ENCODE peak calls at places on chromosomes 4 and X, in seven cellular contexts. One of them, this sample, is unnamed.
A peak's percentile ranks its signal among the peaks of the same experiment; 100 is the strongest.

GRCh38 chrX:98448524-98448923 is 1564.8 kb downstream of the RPA4 start:
- DNase-seq in OCI-LY7: no peak
- DNase-seq in AG10803: no peak
- DNase-seq in lower leg skin: no peak
- DNase-seq in suprapubic skin: no peak
- DNase-seq in heart right ventricle: no peak
- DNase-seq in upper lobe of right lung: no peak
- DNase-seq in this sample: no peak

GRCh38 chrX:134753185-134754008 is 95.1 kb upstream of the PLAC1 start:
- DNase-seq in OCI-LY7: no peak
- DNase-seq in AG10803: peak; percentile 73
- DNase-seq in lower leg skin: no peak
- DNase-seq in suprapubic skin: no peak
- DNase-seq in heart right ventricle: no peak
- DNase-seq in upper lobe of right lung: no peak
- DNase-seq in this sample: peak; percentile 14

GRCh38 chr4:102610007-102610406 is 108.8 kb downstream of the NFKB1 start:
- DNase-seq in OCI-LY7: peak; percentile 38
- DNase-seq in AG10803: no peak
- DNase-seq in lower leg skin: no peak
- DNase-seq in suprapubic skin: no peak
- DNase-seq in heart right ventricle: no peak
- DNase-seq in upper lobe of right lung: no peak
- DNase-seq in this sample: no peak

GRCh38 chr4:146051724-146052396 is 113.2 kb upstream of the ZNF827 start:
- DNase-seq in OCI-LY7: no peak
- DNase-seq in AG10803: peak; percentile 75
- DNase-seq in lower leg skin: no peak
- DNase-seq in suprapubic skin: no peak
- DNase-seq in heart right ventricle: no peak
- DNase-seq in upper lobe of right lung: no peak
- DNase-seq in this sample: no peak

GRCh38 chr4:90852232-90852631 is 725.0 kb downstream of the CCSER1 start:
- DNase-seq in OCI-LY7: no peak
- DNase-seq in AG10803: no peak
- DNase-seq in lower leg skin: no peak
- DNase-seq in suprapubic skin: no peak
- DNase-seq in heart right ventricle: no peak
- DNase-seq in upper lobe of right lung: no peak
- DNase-seq in this sample: no peak

GRCh38 chr4:139523076-139523475 is 32.9 kb downstream of the SETD7 start:
- DNase-seq in OCI-LY7: no peak
- DNase-seq in AG10803: no peak
- DNase-seq in lower leg skin: no peak
- DNase-seq in suprapubic skin: no peak
- DNase-seq in heart right ventricle: no peak
- DNase-seq in upper lobe of right lung: no peak
- DNase-seq in this sample: peak; percentile 3

GRCh38 chrX:17692709-17693346 is 44.5 kb upstream of the SCML1 start:
- DNase-seq in OCI-LY7: no peak
- DNase-seq in AG10803: peak; percentile 46
- DNase-seq in lower leg skin: no peak
- DNase-seq in suprapubic skin: no peak
- DNase-seq in heart right ventricle: no peak
- DNase-seq in upper lobe of right lung: no peak
- DNase-seq in this sample: peak; percentile 12

GRCh38 chr4:138090145-138090917 is 151.8 kb downstream of the SLC7A11 start:
- DNase-seq in OCI-LY7: peak; percentile 66
- DNase-seq in AG10803: peak; percentile 78
- DNase-seq in lower leg skin: no peak
- DNase-seq in suprapubic skin: no peak
- DNase-seq in heart right ventricle: peak; percentile 14
- DNase-seq in upper lobe of right lung: no peak
- DNase-seq in this sample: peak; percentile 43

GRCh38 chr4:118683513-118683912 is 1.7 kb upstream of the METTL14 start:
- DNase-seq in OCI-LY7: peak; percentile 44
- DNase-seq in AG10803: no peak
- DNase-seq in lower leg skin: no peak
- DNase-seq in suprapubic skin: no peak
- DNase-seq in heart right ventricle: no peak
- DNase-seq in upper lobe of right lung: no peak
- DNase-seq in this sample: no peak

GRCh38 chr4:40337081-40337480 is 1.9 kb downstream of the CHRNA9 start:
- DNase-seq in OCI-LY7: no peak
- DNase-seq in AG10803: no peak
- DNase-seq in lower leg skin: no peak
- DNase-seq in suprapubic skin: no peak
- DNase-seq in heart right ventricle: no peak
- DNase-seq in upper lobe of right lung: no peak
- DNase-seq in this sample: no peak

GRCh38 chrX:129833153-129834004 is 10.3 kb downstream of the ZDHHC9 start:
- DNase-seq in OCI-LY7: no peak
- DNase-seq in AG10803: peak; percentile 63
- DNase-seq in lower leg skin: peak; percentile 32
- DNase-seq in suprapubic skin: no peak
- DNase-seq in heart right ventricle: no peak
- DNase-seq in upper lobe of right lung: no peak
- DNase-seq in this sample: peak; percentile 13

GRCh38 chrX:9164086-9164485 is 130.2 kb upstream of the FAM9B start:
- DNase-seq in OCI-LY7: no peak
- DNase-seq in AG10803: peak; percentile 20
- DNase-seq in lower leg skin: no peak
- DNase-seq in suprapubic skin: no peak
- DNase-seq in heart right ventricle: no peak
- DNase-seq in upper lobe of right lung: no peak
- DNase-seq in this sample: no peak

GRCh38 chr4:73759357-73759756 is 19.0 kb downstream of the CXCL8 start:
- DNase-seq in OCI-LY7: no peak
- DNase-seq in AG10803: no peak
- DNase-seq in lower leg skin: no peak
- DNase-seq in suprapubic skin: no peak
- DNase-seq in heart right ventricle: no peak
- DNase-seq in upper lobe of right lung: no peak
- DNase-seq in this sample: no peak

GRCh38 chrX:2696698-2697215 is 5.7 kb downstream of the CD99 start:
- DNase-seq in OCI-LY7: peak; percentile 38
- DNase-seq in AG10803: peak; percentile 84
- DNase-seq in lower leg skin: peak; percentile 68
- DNase-seq in suprapubic skin: no peak
- DNase-seq in heart right ventricle: no peak
- DNase-seq in upper lobe of right lung: no peak
- DNase-seq in this sample: peak; percentile 79

GRCh38 chr4:128335541-128335940 is 47.9 kb upstream of the PGRMC2 start:
- DNase-seq in OCI-LY7: no peak
- DNase-seq in AG10803: peak; percentile 12
- DNase-seq in lower leg skin: no peak
- DNase-seq in suprapubic skin: no peak
- DNase-seq in heart right ventricle: no peak
- DNase-seq in upper lobe of right lung: no peak
- DNase-seq in this sample: no peak

GRCh38 chrX:134896194-134896593 is 94.6 kb upstream of the SMIM10 start:
- DNase-seq in OCI-LY7: no peak
- DNase-seq in AG10803: no peak
- DNase-seq in lower leg skin: no peak
- DNase-seq in suprapubic skin: no peak
- DNase-seq in heart right ventricle: no peak
- DNase-seq in upper lobe of right lung: no peak
- DNase-seq in this sample: no peak

GRCh38 chr4:181860157-181860556 is 383.0 kb upstream of the TENM3 start:
- DNase-seq in OCI-LY7: no peak
- DNase-seq in AG10803: peak; percentile 89
- DNase-seq in lower leg skin: no peak
- DNase-seq in suprapubic skin: no peak
- DNase-seq in heart right ventricle: no peak
- DNase-seq in upper lobe of right lung: no peak
- DNase-seq in this sample: no peak

GRCh38 chr4:4627111-4627510 is 85.3 kb upstream of the STX18 start:
- DNase-seq in OCI-LY7: no peak
- DNase-seq in AG10803: no peak
- DNase-seq in lower leg skin: no peak
- DNase-seq in suprapubic skin: no peak
- DNase-seq in heart right ventricle: no peak
- DNase-seq in upper lobe of right lung: no peak
- DNase-seq in this sample: no peak

GRCh38 chr4:15043226-15043625 is 40.9 kb downstream of the CPEB2 start:
- DNase-seq in OCI-LY7: peak; percentile 3
- DNase-seq in AG10803: no peak
- DNase-seq in lower leg skin: no peak
- DNase-seq in suprapubic skin: no peak
- DNase-seq in heart right ventricle: no peak
- DNase-seq in upper lobe of right lung: no peak
- DNase-seq in this sample: no peak

GRCh38 chrX:154819771-154820341 is 14.6 kb upstream of the MPP1 start:
- DNase-seq in OCI-LY7: no peak
- DNase-seq in AG10803: no peak
- DNase-seq in lower leg skin: no peak
- DNase-seq in suprapubic skin: no peak
- DNase-seq in heart right ventricle: no peak
- DNase-seq in upper lobe of right lung: no peak
- DNase-seq in this sample: no peak

GRCh38 chr4:151930372-151930771 is 169.6 kb upstream of the GATB start:
- DNase-seq in OCI-LY7: no peak
- DNase-seq in AG10803: no peak
- DNase-seq in lower leg skin: no peak
- DNase-seq in suprapubic skin: no peak
- DNase-seq in heart right ventricle: no peak
- DNase-seq in upper lobe of right lung: no peak
- DNase-seq in this sample: no peak

GRCh38 chrX:39519213-39519544 is 578.6 kb downstream of the BCOR start:
- DNase-seq in OCI-LY7: no peak
- DNase-seq in AG10803: peak; percentile 41
- DNase-seq in lower leg skin: no peak
- DNase-seq in suprapubic skin: no peak
- DNase-seq in heart right ventricle: no peak
- DNase-seq in upper lobe of right lung: no peak
- DNase-seq in this sample: peak; percentile 4

GRCh38 chr4:64899563-64899962 is 490.3 kb upstream of the TECRL start:
- DNase-seq in OCI-LY7: no peak
- DNase-seq in AG10803: no peak
- DNase-seq in lower leg skin: no peak
- DNase-seq in suprapubic skin: no peak
- DNase-seq in heart right ventricle: no peak
- DNase-seq in upper lobe of right lung: no peak
- DNase-seq in this sample: peak; percentile 5

GRCh38 chrX:10821293-10821692 is 200.9 kb upstream of the MID1 start:
- DNase-seq in OCI-LY7: no peak
- DNase-seq in AG10803: no peak
- DNase-seq in lower leg skin: no peak
- DNase-seq in suprapubic skin: no peak
- DNase-seq in heart right ventricle: no peak
- DNase-seq in upper lobe of right lung: no peak
- DNase-seq in this sample: no peak

GRCh38 chr4:88533937-88534750 is 10.6 kb upstream of the PYURF start:
- DNase-seq in OCI-LY7: no peak
- DNase-seq in AG10803: peak; percentile 87
- DNase-seq in lower leg skin: no peak
- DNase-seq in suprapubic skin: no peak
- DNase-seq in heart right ventricle: no peak
- DNase-seq in upper lobe of right lung: no peak
- DNase-seq in this sample: peak; percentile 16

GRCh38 chr4:38583102-38583501 is 80.9 kb upstream of the KLF3 start:
- DNase-seq in OCI-LY7: no peak
- DNase-seq in AG10803: no peak
- DNase-seq in lower leg skin: no peak
- DNase-seq in suprapubic skin: no peak
- DNase-seq in heart right ventricle: no peak
- DNase-seq in upper lobe of right lung: no peak
- DNase-seq in this sample: no peak

GRCh38 chr4:129162450-129162849 is 66.5 kb downstream of the C4orf33 start:
- DNase-seq in OCI-LY7: no peak
- DNase-seq in AG10803: no peak
- DNase-seq in lower leg skin: no peak
- DNase-seq in suprapubic skin: no peak
- DNase-seq in heart right ventricle: no peak
- DNase-seq in upper lobe of right lung: no peak
- DNase-seq in this sample: no peak

DNA sequence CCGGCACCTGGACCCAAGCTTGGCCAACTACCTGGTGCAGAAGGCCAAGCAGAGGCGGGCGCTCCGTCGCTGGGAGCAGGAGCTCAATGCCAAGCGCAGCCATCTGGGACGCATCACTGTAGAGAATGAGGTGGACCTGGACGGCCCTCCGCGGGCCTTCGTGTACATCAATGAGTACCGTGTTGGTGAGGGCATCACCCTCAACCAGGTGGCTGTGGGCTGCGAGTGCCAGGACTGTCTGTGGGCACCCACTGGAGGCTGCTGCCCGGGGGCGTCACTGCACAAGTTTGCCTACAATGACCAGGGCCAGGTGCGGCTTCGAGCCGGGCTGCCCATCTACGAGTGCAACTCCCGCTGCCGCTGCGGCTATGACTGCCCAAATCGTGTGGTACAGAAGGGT is 3.7 kb downstream of the SUV39H1 start:
- DNase-seq in OCI-LY7: no peak
- DNase-seq in AG10803: no peak
- DNase-seq in lower leg skin: no peak
- DNase-seq in suprapubic skin: no peak
- DNase-seq in heart right ventricle: no peak
- DNase-seq in upper lobe of right lung: no peak
- DNase-seq in this sample: no peak
- H3K4me3 ChIP-seq in OCI-LY7: no peak overlapping the region
- H3K4me3 ChIP-seq in AG10803: no peak overlapping the region
- H3K4me3 ChIP-seq in lower leg skin: no peak overlapping the region
- H3K4me3 ChIP-seq in suprapubic skin: no peak overlapping the region
- H3K4me3 ChIP-seq in heart right ventricle: no peak overlapping the region
- H3K4me3 ChIP-seq in upper lobe of right lung: no peak overlapping the region
- H3K4me3 ChIP-seq in this sample: no peak overlapping the region

GRCh38 chr4:125369098-125369497 is 54.3 kb downstream of the FAT4 start:
- DNase-seq in OCI-LY7: no peak
- DNase-seq in AG10803: no peak
- DNase-seq in lower leg skin: no peak
- DNase-seq in suprapubic skin: no peak
- DNase-seq in heart right ventricle: no peak
- DNase-seq in upper lobe of right lung: no peak
- DNase-seq in this sample: peak; percentile 26
- H3K4me3 ChIP-seq in OCI-LY7: no peak overlapping the region
- H3K4me3 ChIP-seq in AG10803: peak overlapping the region; percentile 27
- H3K4me3 ChIP-seq in lower leg skin: no peak overlapping the region
- H3K4me3 ChIP-seq in suprapubic skin: peak overlapping the region; percentile 32
- H3K4me3 ChIP-seq in heart right ventricle: no peak overlapping the region
- H3K4me3 ChIP-seq in upper lobe of right lung: no peak overlapping the region
- H3K4me3 ChIP-seq in this sample: peak overlapping the region; percentile 32

DNA sequence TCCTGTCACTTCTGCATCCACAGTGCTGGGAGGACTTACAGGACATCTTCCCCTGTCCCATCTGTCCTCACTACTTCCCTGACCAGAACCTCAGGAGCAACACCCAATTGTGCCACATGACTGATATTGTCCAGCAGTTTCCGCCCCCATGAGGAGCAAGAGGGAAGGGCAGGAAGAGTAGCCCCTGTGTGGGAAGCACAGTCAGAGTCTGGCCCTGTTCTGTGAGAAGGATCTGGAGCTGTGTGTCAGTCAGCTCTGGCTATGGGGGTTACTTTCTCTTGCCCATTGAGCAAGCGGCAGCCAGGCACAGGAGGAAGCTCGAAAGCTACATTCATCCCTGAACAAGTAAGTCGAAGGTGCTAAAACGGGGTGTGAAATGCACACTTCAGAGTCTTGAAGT is 14.8 kb upstream of the TRIM60 start:
- DNase-seq in OCI-LY7: no peak
- DNase-seq in AG10803: no peak
- DNase-seq in lower leg skin: no peak
- DNase-seq in suprapubic skin: no peak
- DNase-seq in heart right ventricle: no peak
- DNase-seq in upper lobe of right lung: no peak
- DNase-seq in this sample: peak; percentile 36
- H3K4me3 ChIP-seq in OCI-LY7: no peak overlapping the region
- H3K4me3 ChIP-seq in AG10803: no peak overlapping the region
- H3K4me3 ChIP-seq in lower leg skin: no peak overlapping the region
- H3K4me3 ChIP-seq in suprapubic skin: no peak overlapping the region
- H3K4me3 ChIP-seq in heart right ventricle: no peak overlapping the region
- H3K4me3 ChIP-seq in upper lobe of right lung: no peak overlapping the region
- H3K4me3 ChIP-seq in this sample: no peak overlapping the region

GRCh38 chrX:145816607-145817298 is 876 bp upstream of the SLITRK2 start:
- DNase-seq in OCI-LY7: no peak
- DNase-seq in AG10803: no peak
- DNase-seq in lower leg skin: no peak
- DNase-seq in suprapubic skin: no peak
- DNase-seq in heart right ventricle: no peak
- DNase-seq in upper lobe of right lung: no peak
- DNase-seq in this sample: no peak
- H3K4me3 ChIP-seq in OCI-LY7: no peak overlapping the region
- H3K4me3 ChIP-seq in AG10803: no peak overlapping the region
- H3K4me3 ChIP-seq in lower leg skin: no peak overlapping the region
- H3K4me3 ChIP-seq in suprapubic skin: peak overlapping the region; percentile 53
- H3K4me3 ChIP-seq in heart right ventricle: no peak overlapping the region
- H3K4me3 ChIP-seq in upper lobe of right lung: no peak overlapping the region
- H3K4me3 ChIP-seq in this sample: peak overlapping the region; percentile 25